ENCODE peak calls at places on chromosomes 5 and 9, in seven cellular contexts. H is Calu3; V is lower leg skin; S is stimulated activated CD4-positive, alpha-beta T cell treated with anti-CD3 and anti-CD28 coated beads, Interleukin-2, amount 100 ng/mL, for 24 hours; A is EL; C is stimulated activated CD8-positive, alpha-beta memory T cell treated with anti-CD3 and anti-CD28 coated beads, Interleukin-15, amount 100 ng/mL, for 4 hours; U is right atrium auricular region. Q is an unnamed sample.

GRCh38 chr9:911003-911402 is 65.5 kb upstream of the DMRT3 start:
- DNase-seq in C (no peak), A (no peak), H (no peak), V (no peak), S (no peak), U (no peak), Q (no peak)

GRCh38 chr5:73966411-73966810 is 340.4 kb downstream of the ARHGEF28 start:
- DNase-seq in A (peak; percentile 16), C (no peak), U (no peak), H (no peak), V (no peak), S (no peak), Q (no peak)

GRCh38 chr9:94714494-94714893 is 12.0 kb upstream of the AOPEP start:
- DNase-seq in C (no peak), H (no peak), V (no peak), U (no peak), S (no peak), A (no peak), Q (no peak)

GRCh38 chr9:125272697-125273096 is 11.1 kb downstream of the GAPVD1 start:
- DNase-seq in C (no peak), U (no peak), V (no peak), S (no peak), A (no peak), H (peak; percentile 15), Q (peak; percentile 32)

GRCh38 chr5:170232786-170233185 is at the start of gene C5orf58:
- DNase-seq in C (no peak), H (no peak), V (no peak), S (no peak), A (no peak), U (no peak), Q (no peak)

GRCh38 chr5:78530342-78531096 is 118.1 kb downstream of the LHFPL2 start:
- DNase-seq in U (no peak), V (no peak), S (no peak), A (peak; percentile 90), C (no peak), H (no peak), Q (no peak)

GRCh38 chr9:100856238-100856637 is 172.3 kb upstream of the PLPPR1 start:
- DNase-seq in H (no peak), U (no peak), V (no peak), C (no peak), S (no peak), A (no peak), Q (no peak)

GRCh38 chr9:125867752-125868400 is 120.7 kb downstream of the PBX3 start:
- DNase-seq in A (no peak), V (no peak), H (no peak), S (no peak), C (no peak), U (no peak), Q (no peak)

GRCh38 chr5:102778478-102778877 is 23.4 kb downstream of the PAM start:
- DNase-seq in S (no peak), A (peak; percentile 71), U (no peak), C (no peak), V (no peak), H (no peak), Q (no peak)

GRCh38 chr5:65961644-65962043 is 35.3 kb downstream of the ERBIN start:
- DNase-seq in S (no peak), C (peak; percentile 6), A (peak; percentile 74), V (no peak), H (no peak), U (no peak), Q (peak; percentile 16)

GRCh38 chr9:31608413-31608812 is 776.0 kb upstream of the ACO1 start:
- DNase-seq in U (no peak), S (no peak), H (no peak), V (no peak), A (no peak), C (no peak), Q (no peak)

GRCh38 chr9:4788703-4789102 is 4.0 kb upstream of the RCL1 start:
- DNase-seq in C (no peak), V (no peak), H (no peak), U (no peak), S (no peak), A (no peak), Q (no peak)

GRCh38 chr5:84286662-84287061 is 98.0 kb downstream of the EDIL3 start:
- DNase-seq in H (no peak), V (no peak), U (no peak), S (no peak), A (no peak), C (no peak), Q (no peak)

GRCh38 chr5:149887622-149888183 is 56.9 kb downstream of the PDE6A start:
- DNase-seq in U (no peak), H (peak; percentile 35), V (no peak), C (no peak), S (no peak), A (peak; percentile 94), Q (peak; percentile 52)